ENCODE peak calls at places on chromosomes 11 and 22, in seven cellular contexts. M is RCC 7860, K is HTR-8/SVneo, H is neuronal stem cell, L is heart right ventricle, A is memory B cell, S is cardiac muscle cell. D is an unnamed sample.

GRCh38 chr11:95802806-95803205 is 12.5 kb downstream of the CEP57 start:
- DNase-seq in S (no peak), L (no peak), K (no peak), A (no peak), M (no peak), H (no peak), D (no peak)

GRCh38 chr11:20596629-20597129 is 2.7 kb upstream of the SLC6A5 start:
- DNase-seq in L (no peak), S (no peak), H (no peak), A (no peak), M (no peak), K (no peak), D (no peak)

GRCh38 chr11:61160487-61161189 is 588 bp downstream of the VPS37C start:
- DNase-seq in H (no peak), M (no peak), L (no peak), A (no peak), S (no peak), K (no peak), D (no peak)

GRCh38 chr22:28222976-28223375 is 303.9 kb upstream of the PITPNB start:
- DNase-seq in M (no peak), L (no peak), S (no peak), A (no peak), H (no peak), K (no peak), D (no peak)

GRCh38 chr11:46117842-46118241 is 3.4 kb downstream of the PHF21A start:
- DNase-seq in S (no peak), H (no peak), K (no peak), A (no peak), L (no peak), M (no peak), D (no peak)

GRCh38 chr11:45901646-45902045 is 5.4 kb downstream of the FREY1 start:
- DNase-seq in M (no peak), L (no peak), S (no peak), H (no peak), K (no peak), A (no peak), D (no peak)

GRCh38 chr11:19853016-19853415 is 140.4 kb downstream of the NAV2 start:
- DNase-seq in M (no peak), L (no peak), H (no peak), K (no peak), S (no peak), A (no peak), D (no peak)

GRCh38 chr11:134678744-134679143 is 266.7 kb upstream of the B3GAT1 start:
- DNase-seq in K (no peak), H (no peak), M (no peak), A (no peak), S (no peak), L (no peak), D (no peak)

GRCh38 chr22:45008853-45009751 is 703 bp downstream of the PHF21B start:
- DNase-seq in H (peak), K (no peak), L (no peak), A (no peak), M (no peak), S (peak), D (no peak)

GRCh38 chr11:110200241-110200640 is 96.2 kb downstream of the RDX start:
- DNase-seq in S (no peak), H (no peak), M (peak), A (no peak), K (no peak), L (no peak), D (no peak)

GRCh38 chr11:107916671-107917241 is 11.5 kb upstream of the RAB39A start:
- DNase-seq in K (peak), H (no peak), S (peak), M (no peak), A (peak), L (no peak), D (peak)

GRCh38 chr11:3202759-3203158 is 15.9 kb downstream of the MRGPRG start:
- DNase-seq in H (no peak), K (no peak), A (no peak), M (no peak), L (no peak), S (no peak), D (no peak)

GRCh38 chr11:18684267-18684666 is 14.3 kb upstream of the TMEM86A start:
- DNase-seq in L (no peak), M (no peak), H (no peak), K (no peak), S (no peak), A (no peak), D (no peak)

GRCh38 chr22:46047226-46047625 is 70.3 kb upstream of the WNT7B start:
- DNase-seq in H (no peak), K (no peak), L (no peak), S (no peak), A (no peak), M (no peak), D (no peak)

GRCh38 chr11:124863137-124863825 is 2.0 kb upstream of the ROBO3 start:
- DNase-seq in S (peak), A (no peak), L (peak), H (no peak), K (no peak), M (no peak), D (no peak)

GRCh38 chr11:61627831-61628753 is 47.2 kb upstream of the SYT7 start:
- DNase-seq in S (peak), L (peak), A (no peak), K (peak), M (peak), H (peak), D (no peak)

GRCh38 chr11:36022891-36023290 is 79.0 kb downstream of the LDLRAD3 start:
- DNase-seq in M (no peak), K (no peak), L (no peak), A (no peak), S (no peak), H (no peak), D (no peak)

GRCh38 chr11:16117989-16118810 is 238.1 kb downstream of the SOX6 start:
- DNase-seq in H (no peak), A (no peak), L (no peak), M (no peak), K (no peak), S (no peak), D (no peak)

GRCh38 chr22:38177926-38178604 is 3.6 kb downstream of the PLA2G6 start:
- DNase-seq in L (no peak), M (peak), S (no peak), H (peak), A (no peak), K (peak), D (peak)

GRCh38 chr22:30227438-30228228 is 18.9 kb downstream of the LIF start:
- DNase-seq in S (no peak), H (no peak), L (no peak), M (no peak), K (no peak), A (no peak), D (no peak)

GRCh38 chr11:117669062-117669461 is 128.0 kb downstream of the DSCAML1 start:
- DNase-seq in H (no peak), S (no peak), L (no peak), K (no peak), M (no peak), A (no peak), D (no peak)

GRCh38 chr11:4072668-4073285 is 21.8 kb upstream of the RRM1 start:
- DNase-seq in M (peak), L (peak), S (peak), A (peak), H (peak), K (peak), D (peak)

GRCh38 chr11:70729949-70730348 is 331.6 kb downstream of the CTTN start:
- DNase-seq in S (no peak), A (no peak), K (no peak), L (no peak), H (no peak), M (no peak), D (no peak)

GRCh38 chr11:3880724-3881123 is 25.3 kb downstream of the STIM1 start:
- DNase-seq in M (peak), H (no peak), S (no peak), K (no peak), A (no peak), L (no peak), D (no peak)

GRCh38 chr11:71499125-71499524 is 27.9 kb upstream of the KRTAP5-7 start:
- DNase-seq in L (no peak), H (no peak), S (no peak), A (no peak), K (no peak), M (no peak), D (no peak)

GRCh38 chr11:73225001-73225686 is 7.1 kb downstream of the P2RY2 start:
- DNase-seq in A (no peak), L (no peak), H (no peak), S (peak), K (no peak), M (no peak), D (no peak)

GRCh38 chr22:24697671-24698082 is 76.8 kb downstream of the PIWIL3 start:
- DNase-seq in H (no peak), S (no peak), A (no peak), L (peak), M (no peak), K (no peak), D (no peak)

GRCh38 chr22:44972363-44973083 is 37.3 kb downstream of the PHF21B start:
- DNase-seq in K (no peak), A (no peak), S (no peak), L (no peak), M (no peak), H (no peak), D (no peak)

GRCh38 chr11:116333193-116333592 is 439.6 kb downstream of the BUD13 start:
- DNase-seq in A (no peak), H (no peak), K (no peak), L (no peak), S (no peak), M (no peak), D (no peak)